ENCODE peak calls at places on chromosome 9, in four cellular contexts. R, J, L and V are unnamed samples. For H3K27me3, the result is how much of the 10 kb centered on the place peaks cover.

GRCh38 chr9:93659837-93660177 is 83.4 kb downstream of the PHF2 start:
- DNase-seq in R (no peak), J (no peak), L (no peak), V (no peak)

GRCh38 chr9:86185872-86186271 is 73.6 kb downstream of the C9orf153 start:
- DNase-seq in J (no peak), R (no peak), L (no peak), V (no peak)

GRCh38 chr9:107794259-107794658 is 304.7 kb upstream of the KLF4 start:
- DNase-seq in L (no peak), R (peak), J (no peak), V (no peak)

GRCh38 chr9:89744730-89745129 is 139.9 kb downstream of the GADD45G start:
- DNase-seq in R (no peak), L (no peak), J (no peak), V (no peak)

GRCh38 chr9:134391319-134392231 is 65.3 kb downstream of the RXRA start:
- DNase-seq in R (no peak), J (no peak), L (no peak), V (no peak)

GRCh38 chr9:5384436-5384835 is 44.8 kb upstream of the RLN1 start:
- DNase-seq in J (no peak), R (no peak), L (no peak), V (no peak)

GRCh38 chr9:93268551-93269314 is 84.8 kb downstream of the WNK2 start:
- DNase-seq in L (peak), J (no peak), R (no peak), V (no peak)

GRCh38 chr9:137365056-137365455 is 57.9 kb downstream of the EXD3 start:
- DNase-seq in R (no peak), J (no peak), L (no peak), V (no peak)

GRCh38 chr9:32413424-32413823 is 29.0 kb downstream of the ACO1 start:
- DNase-seq in R (no peak), J (no peak), L (no peak), V (no peak)

GRCh38 chr9:80449513-80449912 is 877.7 kb downstream of the TLE4 start:
- DNase-seq in J (no peak), R (no peak), L (no peak), V (peak)

GRCh38 chr9:128114326-128115186 is 13.0 kb downstream of the PTGES2 start:
- DNase-seq in R (no peak), L (no peak), J (no peak), V (peak)

GRCh38 chr9:130239363-130239695 is 26.2 kb upstream of the HMCN2 start:
- DNase-seq in R (no peak), L (no peak), J (no peak), V (no peak)

GRCh38 chr9:92986175-92987110 is 39.1 kb downstream of the FGD3 start:
- DNase-seq in R (peak), L (no peak), J (no peak), V (no peak)

GRCh38 chr9:37033141-37033540 is 927 bp downstream of the PAX5 start:
- DNase-seq in L (no peak), J (no peak), R (no peak), V (no peak)

GRCh38 chr9:78678901-78679300 is 382.0 kb downstream of the PSAT1 start:
- DNase-seq in J (no peak), R (no peak), L (no peak), V (no peak)

DNA sequence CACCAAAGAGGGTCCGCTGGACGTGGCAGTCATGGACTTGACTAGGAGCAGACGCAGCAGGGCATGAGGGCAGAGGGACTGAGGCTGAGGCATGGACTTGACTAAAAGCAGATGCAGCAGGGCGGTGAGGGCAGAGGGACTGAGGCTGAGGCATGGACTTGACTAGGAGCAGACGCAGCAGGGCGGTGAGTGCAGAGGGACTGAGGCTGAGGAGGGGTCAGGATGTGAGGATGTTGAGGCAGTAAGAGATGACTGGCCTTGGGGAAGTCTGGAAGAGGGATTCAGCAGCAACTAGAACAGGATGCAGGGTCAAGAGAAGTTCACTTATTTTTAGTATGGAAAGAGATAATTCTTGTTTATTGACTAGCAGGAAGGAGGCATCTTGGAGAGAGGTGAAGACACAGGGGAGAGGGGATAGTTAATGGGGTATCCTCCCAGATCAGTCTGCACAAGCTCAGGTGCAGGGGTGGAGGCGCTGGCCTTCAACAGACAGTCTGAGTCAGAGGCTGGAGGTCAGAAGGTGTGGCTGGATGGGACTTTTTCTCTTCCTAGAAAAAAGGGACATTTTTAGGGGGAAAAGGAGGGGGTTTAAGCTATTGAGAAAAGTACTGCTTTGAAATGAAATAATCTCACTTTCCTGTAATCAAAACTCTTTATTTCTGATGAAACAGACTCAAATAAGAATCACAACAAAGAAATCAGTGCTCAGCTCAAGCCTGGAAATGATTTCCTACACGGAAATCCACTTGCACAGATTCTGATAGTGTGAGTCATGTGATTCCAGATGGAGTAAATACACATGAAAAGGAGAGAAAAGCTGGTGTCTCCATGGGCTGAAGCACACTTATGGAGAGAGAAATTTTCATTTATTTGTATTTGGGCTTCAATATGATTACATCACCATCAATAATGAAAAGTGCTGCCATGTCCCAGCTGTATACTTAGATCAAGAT is 130.9 kb downstream of the PALM2AKAP2 start:
- DNase-seq in L (no peak), J (peak), R (no peak), V (no peak)
- H3K9ac ChIP-seq in L (peak), J (peak), R (no peak), V (no peak)

DNA sequence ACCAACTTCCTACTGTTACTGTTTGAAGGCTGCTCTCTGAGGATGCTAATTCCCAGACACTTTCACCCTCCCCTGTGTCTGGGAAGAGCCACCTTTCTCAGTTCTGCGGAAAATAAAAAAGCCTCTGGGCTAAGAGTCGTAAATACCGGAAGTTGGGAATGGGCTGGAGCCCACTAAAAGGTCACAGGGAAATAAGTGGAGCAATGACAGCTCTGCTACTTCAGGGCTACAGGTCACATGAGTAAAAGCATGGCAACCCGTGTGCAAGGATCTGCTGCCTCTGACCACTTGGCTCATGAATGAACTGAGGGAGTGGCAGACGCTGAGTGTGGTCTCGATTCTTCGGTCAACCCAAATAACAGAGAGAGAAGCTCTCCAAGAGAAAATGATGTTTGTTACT is 25.8 kb upstream of the ATP6V1G1 start:
- DNase-seq in L (no peak), R (no peak), J (no peak), V (no peak)
- H3K27me3 ChIP-seq in L (under half), R (under half), J (under half), V (under half)

DNA sequence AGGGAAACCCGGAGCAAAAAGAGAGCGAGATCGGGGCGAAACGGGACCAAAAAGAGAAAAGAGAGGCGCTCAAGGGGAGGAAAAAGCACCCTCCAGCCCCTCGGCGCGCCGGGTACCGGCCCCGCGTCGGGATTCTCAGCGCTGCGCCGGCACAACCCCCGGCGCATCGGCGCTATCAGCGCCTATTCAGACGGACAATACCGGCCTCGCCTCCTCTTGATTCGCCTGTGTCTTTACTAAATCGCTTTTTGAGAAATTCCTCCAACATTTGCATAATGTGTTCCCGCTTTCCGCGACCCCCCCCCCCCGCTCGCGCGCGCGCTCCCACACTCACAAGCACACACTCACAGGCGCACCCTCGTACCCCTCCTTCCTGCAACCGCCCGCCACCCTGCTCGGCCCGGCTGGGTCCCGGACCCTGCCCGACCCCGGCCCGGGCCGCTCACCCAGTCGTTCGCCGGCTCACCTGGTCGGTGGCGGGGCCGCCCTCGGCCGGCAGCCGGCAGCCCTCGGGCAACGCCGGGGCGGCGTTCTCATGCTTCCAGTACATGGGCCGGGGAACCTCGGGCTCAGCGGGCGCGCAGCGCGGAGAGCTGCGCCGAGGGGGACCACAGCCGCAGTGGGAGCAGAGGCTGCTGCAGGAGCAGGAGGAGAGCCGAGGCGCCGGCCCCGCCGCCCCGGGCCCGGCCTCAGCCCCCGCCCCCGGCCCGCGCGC is 409 bp downstream of the LHX6 start:
- DNase-seq in L (peak), R (no peak), J (no peak), V (peak)
- H3K9ac ChIP-seq in L (no peak), R (peak), J (peak), V (no peak)

GRCh38 chr9:131805803-131806202 is 65.9 kb upstream of the RAPGEF1 start:
- DNase-seq in R (no peak), J (no peak), L (no peak), V (peak)
- H3K27me3 ChIP-seq in R (under half), J (under half), L (under half), V (under half)

DNA sequence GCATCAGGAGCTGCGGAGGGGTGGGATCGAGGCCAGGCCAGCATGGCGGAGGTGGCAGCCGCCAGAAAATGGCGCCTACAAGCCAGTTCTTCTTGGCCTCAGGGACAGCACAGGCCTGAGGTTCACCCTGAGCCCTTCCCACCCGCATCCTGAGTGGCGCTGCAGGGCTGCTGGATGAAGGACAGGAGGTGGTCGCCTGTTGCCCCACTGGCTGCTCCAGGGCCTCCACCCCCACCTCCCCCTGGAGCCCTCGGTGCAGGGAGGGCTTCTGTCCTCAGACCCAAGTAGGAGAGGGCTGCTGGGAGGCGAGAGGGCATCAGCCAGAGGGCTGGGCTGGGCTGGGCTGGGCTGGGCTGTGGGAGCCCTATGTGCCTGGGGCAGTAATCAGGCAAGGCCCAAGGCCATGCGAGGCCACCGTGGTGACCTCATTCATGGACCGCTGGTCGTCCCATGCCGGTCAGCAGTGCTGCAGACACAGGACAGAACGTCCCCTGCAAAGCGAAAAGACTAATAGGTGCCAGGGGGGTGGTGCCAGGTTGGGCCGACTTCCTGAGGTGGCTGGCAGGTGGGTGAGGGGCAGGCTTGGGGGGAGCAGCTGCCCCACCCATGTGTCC is 13.8 kb downstream of the GPSM1 start:
- DNase-seq in L (no peak), R (no peak), J (no peak), V (no peak)
- H3K9ac ChIP-seq in L (no peak), R (no peak), J (no peak), V (no peak)

DNA sequence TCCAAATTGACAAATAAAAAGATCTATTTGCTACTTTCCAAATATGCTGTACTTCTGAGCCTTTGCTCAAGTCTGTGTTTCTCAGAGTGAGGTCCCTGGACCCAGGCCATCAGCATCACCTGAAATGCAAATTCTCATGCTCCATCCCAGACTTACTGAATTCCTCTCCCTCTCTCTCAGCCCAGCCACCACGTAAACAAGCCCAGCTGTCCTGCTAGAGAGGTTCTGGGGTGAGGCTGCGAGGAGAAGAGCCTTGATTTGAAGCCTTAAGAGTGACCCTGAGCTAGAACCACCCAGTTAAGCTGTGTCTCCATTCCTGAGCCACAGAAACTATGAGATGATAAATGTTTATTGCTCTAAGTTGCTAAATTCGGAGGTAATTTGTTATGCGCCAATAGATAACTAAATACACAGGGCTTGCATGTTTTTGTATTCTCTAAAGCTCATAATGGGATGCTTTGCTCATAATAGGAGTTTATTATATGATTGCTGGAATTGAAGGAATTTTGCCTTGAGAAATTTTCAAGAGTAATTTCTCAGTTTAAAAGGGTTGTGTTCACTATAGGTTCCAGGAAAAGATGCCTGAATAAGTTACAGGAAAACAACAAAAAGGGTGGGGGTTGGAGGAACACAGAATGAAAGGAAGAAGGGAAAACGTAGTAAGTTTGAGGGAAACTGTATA is 98.9 kb upstream of the SPATA31D4 start:
- DNase-seq in J (no peak), L (no peak), R (no peak), V (peak)
- H3K27me3 ChIP-seq in J (under half), L (under half), R (under half), V (under half)

GRCh38 chr9:16833285-16833684 is 37.2 kb downstream of the BNC2 start:
- DNase-seq in R (no peak), J (no peak), L (no peak), V (no peak)

GRCh38 chr9:16828335-16829281 is 41.9 kb downstream of the BNC2 start:
- DNase-seq in J (peak), L (peak), R (no peak), V (peak)

GRCh38 chr9:16832101-16832500 is 38.4 kb downstream of the BNC2 start:
- DNase-seq in J (no peak), L (no peak), R (no peak), V (no peak)

GRCh38 chr9:16834817-16835216 is 35.7 kb downstream of the BNC2 start:
- DNase-seq in L (no peak), R (no peak), J (no peak), V (no peak)

DNA sequence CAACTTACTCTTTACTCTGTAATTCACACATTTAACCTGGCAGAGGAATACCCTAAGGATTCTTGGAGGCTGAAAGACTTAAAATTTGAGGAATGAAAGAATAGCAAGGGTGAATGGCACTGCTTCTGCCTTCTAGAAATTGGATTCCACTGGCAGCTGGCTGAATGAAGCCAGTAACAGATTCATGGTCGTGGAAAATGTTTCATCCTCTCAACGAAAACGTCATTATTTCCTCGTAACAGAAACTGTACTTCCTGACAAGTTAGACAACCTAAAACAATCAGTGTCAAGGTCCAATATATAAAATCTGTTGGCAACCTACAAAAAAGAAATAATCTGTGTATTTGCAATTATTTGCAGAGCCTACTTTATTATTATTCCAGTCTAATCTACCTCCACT is 39.7 kb downstream of the BNC2 start:
- DNase-seq in L (no peak), J (no peak), R (no peak), V (no peak)
- H3K9ac ChIP-seq in L (no peak), J (no peak), R (no peak), V (no peak)

DNA sequence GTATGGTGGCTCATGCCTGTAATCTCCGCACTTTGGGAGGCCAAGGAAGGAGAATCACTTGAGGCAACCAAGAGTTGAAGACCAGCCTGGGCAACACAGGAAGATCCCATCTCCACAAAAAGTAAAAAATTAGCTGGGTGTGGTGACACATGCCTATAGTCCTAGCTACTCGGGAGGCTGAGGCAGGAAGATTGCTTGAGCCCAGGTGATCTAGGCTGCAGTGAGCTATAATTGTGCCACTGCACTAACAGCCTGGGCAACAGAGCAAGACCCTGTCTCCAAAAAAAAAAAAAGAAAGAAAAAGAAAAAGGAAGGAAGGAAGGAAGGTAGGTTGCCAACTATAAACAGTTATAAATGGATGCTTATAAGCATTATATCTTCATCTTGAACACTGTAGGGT is 51.0 kb downstream of the RFX3 start:
- DNase-seq in J (no peak), L (no peak), R (no peak), V (no peak)
- H3K27me3 ChIP-seq in J (under half), L (under half), R (under half), V (under half)